ENCODE peak calls at places on chromosomes 6 and 20, in seven cellular contexts. L is posterior cingulate gyrus, N is ascending aorta, D is GM20000, W is iris pigment epithelial cell, Q is right atrium auricular region, R is upper lobe of right lung. H is an unnamed sample.

GRCh38 chr6:56851541-56852248 is 103.2 kb upstream of the BEND6 start:
- DNase-seq in Q (no peak), R (no peak), W (peak; percentile 91), N (no peak), L (peak; percentile 45), D (peak; percentile 78), H (peak; percentile 94)

GRCh38 chr20:24879875-24880274 is 69.2 kb upstream of the CST7 start:
- DNase-seq in Q (no peak), R (no peak), D (no peak), L (no peak), N (no peak), W (no peak), H (no peak)

GRCh38 chr6:170224694-170225660 is 65.9 kb downstream of the DLL1 start:
- DNase-seq in D (no peak), Q (no peak), N (no peak), L (no peak), W (peak; percentile 9), R (peak; percentile 66), H (no peak)

GRCh38 chr20:3209023-3209945 is at the start of gene ITPA:
- DNase-seq in L (peak; percentile 69), D (peak; percentile 85), R (peak; percentile 80), W (peak; percentile 27), Q (no peak), N (no peak), H (peak; percentile 56)

GRCh38 chr6:125120054-125120590 is 33.5 kb upstream of the TPD52L1 start:
- DNase-seq in R (no peak), D (no peak), W (no peak), L (no peak), N (no peak), Q (no peak), H (no peak)

GRCh38 chr6:20306491-20306890 is 94.2 kb upstream of the MBOAT1 start:
- DNase-seq in L (no peak), D (no peak), W (no peak), N (no peak), Q (no peak), R (no peak), H (no peak)

GRCh38 chr6:139587469-139587868 is 213.0 kb upstream of the CITED2 start:
- DNase-seq in W (peak; percentile 97), Q (no peak), D (no peak), N (no peak), R (no peak), L (no peak), H (no peak)

GRCh38 chr6:2309138-2309537 is 63.7 kb upstream of the GMDS start:
- DNase-seq in D (no peak), R (no peak), Q (no peak), W (no peak), N (no peak), L (no peak), H (no peak)

GRCh38 chr20:58229198-58229802 is 847 bp upstream of the ANKRD60 start:
- DNase-seq in Q (no peak), L (no peak), N (no peak), D (no peak), W (peak; percentile 34), R (no peak), H (no peak)

GRCh38 chr6:170024940-170025339 is 265.9 kb downstream of the DLL1 start:
- DNase-seq in N (no peak), W (peak; percentile 6), Q (no peak), R (no peak), L (no peak), D (no peak), H (peak; percentile 32)

GRCh38 chr6:127090051-127090450 is 28.4 kb upstream of the RSPO3 start:
- DNase-seq in W (no peak), N (no peak), D (no peak), L (no peak), R (no peak), Q (no peak), H (no peak)

GRCh38 chr6:41427642-41428401 is 92.4 kb downstream of the NCR2 start:
- DNase-seq in W (no peak), N (no peak), D (peak; percentile 68), Q (no peak), R (peak; percentile 82), L (peak; percentile 37), H (peak; percentile 44)

GRCh38 chr20:31560900-31561598 is 44.0 kb upstream of the ID1 start:
- DNase-seq in R (no peak), L (no peak), Q (no peak), N (peak; percentile 55), D (no peak), W (peak; percentile 97), H (no peak)

GRCh38 chr6:84582997-84583396 is 181.4 kb downstream of the TBX18 start:
- DNase-seq in D (no peak), Q (no peak), N (no peak), W (peak; percentile 60), L (no peak), R (no peak), H (no peak)

GRCh38 chr6:19605624-19606023 is 231.5 kb upstream of the ID4 start:
- DNase-seq in D (no peak), W (no peak), L (no peak), N (no peak), R (no peak), Q (no peak), H (no peak)

GRCh38 chr20:50305636-50306477 is 115.2 kb downstream of the CEBPB start:
- DNase-seq in R (peak; percentile 73), L (no peak), N (no peak), D (no peak), Q (no peak), W (no peak), H (peak; percentile 54)

GRCh38 chr6:56758120-56758519 is 115.4 kb upstream of the DST start:
- DNase-seq in N (no peak), D (no peak), Q (no peak), L (no peak), R (no peak), W (no peak), H (peak; percentile 60)

GRCh38 chr20:43894531-43894930 is 20.1 kb upstream of the TOX2 start:
- DNase-seq in Q (no peak), D (no peak), N (no peak), W (no peak), L (no peak), R (no peak), H (no peak)